ENCODE peak calls at places on chromosomes 3 and 15, in five cellular contexts. B is progenitor cell of endocrine pancreas, J is GM03348, U is DMS53, K is sigmoid colon. M is an unnamed sample.

GRCh38 chr15:64247535-64247905 is 84.7 kb upstream of the PPIB start:
- DNase-seq in B (no peak), J (no peak), U (peak), K (no peak), M (no peak)

GRCh38 chr15:95018888-95019545 is 787.7 kb downstream of the MCTP2 start:
- DNase-seq in B (no peak), J (peak), U (no peak), K (no peak), M (peak)

GRCh38 chr15:40845511-40846284 is 1.9 kb downstream of the SPINT1 start:
- DNase-seq in B (peak), J (no peak), U (peak), K (no peak), M (no peak)

GRCh38 chr3:85297291-85297690 is 338.5 kb downstream of the CADM2 start:
- DNase-seq in B (no peak), J (no peak), U (no peak), K (no peak), M (no peak)

GRCh38 chr3:171156455-171157005 is 130.0 kb upstream of the SLC2A2 start:
- DNase-seq in B (no peak), J (no peak), U (no peak), K (no peak), M (no peak)

GRCh38 chr15:84883916-84884781 is at the start of gene SLC28A1:
- DNase-seq in B (no peak), J (no peak), U (no peak), K (no peak), M (no peak)

GRCh38 chr3:139532996-139533395 is 6.5 kb downstream of the RBP1 start:
- DNase-seq in B (no peak), J (no peak), U (no peak), K (no peak), M (no peak)

GRCh38 chr15:29233566-29233965 is 36.1 kb downstream of the NSMCE3 start:
- DNase-seq in B (no peak), J (no peak), U (no peak), K (no peak), M (no peak)

GRCh38 chr15:90836296-90836871 is 32.0 kb upstream of the FURIN start:
- DNase-seq in B (no peak), J (peak), U (peak), K (no peak), M (peak)

GRCh38 chr3:72449551-72449950 is 398.7 kb downstream of the SHQ1 start:
- DNase-seq in B (no peak), J (peak), U (no peak), K (no peak), M (peak)

GRCh38 chr3:130894130-130894872 is 417 bp downstream of the ATP2C1 start:
- DNase-seq in B (peak), J (peak), U (peak), K (peak), M (peak)

GRCh38 chr3:180252683-180253082 is 215.9 kb upstream of the PEX5L start:
- DNase-seq in B (no peak), J (no peak), U (peak), K (no peak), M (no peak)

GRCh38 chr3:191944835-191945234 is 483.9 kb downstream of the PYDC2 start:
- DNase-seq in B (no peak), J (no peak), U (no peak), K (no peak), M (no peak)